ENCODE peak calls at places on chromosomes 2 and 18, in seven cellular contexts. One of them, this sample, is unnamed.

GRCh38 chr2:19576411-19576810 is 218.0 kb upstream of the OSR1 start:
- DNase-seq in IMR-90: no peak
- DNase-seq in neuronal stem cell: no peak
- DNase-seq in H9: no peak
- DNase-seq in H1: no peak
- DNase-seq in mesenchymal stem cell: peak
- DNase-seq in trophoblast cell: peak
- DNase-seq in this sample: no peak

GRCh38 chr18:25827961-25828561 is 262.4 kb downstream of the SS18 start:
- DNase-seq in IMR-90: peak
- DNase-seq in neuronal stem cell: no peak
- DNase-seq in H9: peak
- DNase-seq in H1: no peak
- DNase-seq in mesenchymal stem cell: peak
- DNase-seq in trophoblast cell: peak
- DNase-seq in this sample: peak

GRCh38 chr2:34408100-34408499 is 809.0 kb upstream of the FAM98A start:
- DNase-seq in IMR-90: no peak
- DNase-seq in neuronal stem cell: no peak
- DNase-seq in H9: no peak
- DNase-seq in H1: no peak
- DNase-seq in mesenchymal stem cell: no peak
- DNase-seq in trophoblast cell: no peak
- DNase-seq in this sample: no peak

GRCh38 chr2:173286153-173286809 is 68.4 kb upstream of the CDCA7 start:
- DNase-seq in IMR-90: no peak
- DNase-seq in neuronal stem cell: no peak
- DNase-seq in H9: no peak
- DNase-seq in H1: no peak
- DNase-seq in mesenchymal stem cell: no peak
- DNase-seq in trophoblast cell: no peak
- DNase-seq in this sample: peak

GRCh38 chr18:21179590-21180220 is 62.3 kb upstream of the GREB1L start:
- DNase-seq in IMR-90: peak
- DNase-seq in neuronal stem cell: peak
- DNase-seq in H9: peak
- DNase-seq in H1: peak
- DNase-seq in mesenchymal stem cell: peak
- DNase-seq in trophoblast cell: peak
- DNase-seq in this sample: peak

GRCh38 chr18:65288908-65289307 is 461.9 kb upstream of the CDH7 start:
- DNase-seq in IMR-90: no peak
- DNase-seq in neuronal stem cell: no peak
- DNase-seq in H9: no peak
- DNase-seq in H1: no peak
- DNase-seq in mesenchymal stem cell: no peak
- DNase-seq in trophoblast cell: no peak
- DNase-seq in this sample: no peak

GRCh38 chr2:28558421-28558820 is 62.6 kb downstream of the PLB1 start:
- DNase-seq in IMR-90: no peak
- DNase-seq in neuronal stem cell: no peak
- DNase-seq in H9: no peak
- DNase-seq in H1: no peak
- DNase-seq in mesenchymal stem cell: no peak
- DNase-seq in trophoblast cell: no peak
- DNase-seq in this sample: no peak

GRCh38 chr2:14634885-14635871 is 2.7 kb downstream of the LRATD1 start:
- DNase-seq in IMR-90: peak
- DNase-seq in neuronal stem cell: peak
- DNase-seq in H9: peak
- DNase-seq in H1: peak
- DNase-seq in mesenchymal stem cell: peak
- DNase-seq in trophoblast cell: peak
- DNase-seq in this sample: peak

GRCh38 chr2:61575447-61575859 is 37.3 kb upstream of the XPO1 start:
- DNase-seq in IMR-90: no peak
- DNase-seq in neuronal stem cell: no peak
- DNase-seq in H9: no peak
- DNase-seq in H1: no peak
- DNase-seq in mesenchymal stem cell: no peak
- DNase-seq in trophoblast cell: no peak
- DNase-seq in this sample: peak

GRCh38 chr2:6915399-6915798 is 1.8 kb upstream of the RNF144A start:
- DNase-seq in IMR-90: no peak
- DNase-seq in neuronal stem cell: no peak
- DNase-seq in H9: no peak
- DNase-seq in H1: no peak
- DNase-seq in mesenchymal stem cell: no peak
- DNase-seq in trophoblast cell: no peak
- DNase-seq in this sample: no peak
- H3K4ac ChIP-seq in IMR-90: no peak
- H3K4ac ChIP-seq in neuronal stem cell: no peak
- H3K4ac ChIP-seq in H9: no peak
- H3K4ac ChIP-seq in H1: no peak
- H3K4ac ChIP-seq in mesenchymal stem cell: no peak
- H3K4ac ChIP-seq in trophoblast cell: no peak
- H3K4ac ChIP-seq in this sample: no peak

DNA sequence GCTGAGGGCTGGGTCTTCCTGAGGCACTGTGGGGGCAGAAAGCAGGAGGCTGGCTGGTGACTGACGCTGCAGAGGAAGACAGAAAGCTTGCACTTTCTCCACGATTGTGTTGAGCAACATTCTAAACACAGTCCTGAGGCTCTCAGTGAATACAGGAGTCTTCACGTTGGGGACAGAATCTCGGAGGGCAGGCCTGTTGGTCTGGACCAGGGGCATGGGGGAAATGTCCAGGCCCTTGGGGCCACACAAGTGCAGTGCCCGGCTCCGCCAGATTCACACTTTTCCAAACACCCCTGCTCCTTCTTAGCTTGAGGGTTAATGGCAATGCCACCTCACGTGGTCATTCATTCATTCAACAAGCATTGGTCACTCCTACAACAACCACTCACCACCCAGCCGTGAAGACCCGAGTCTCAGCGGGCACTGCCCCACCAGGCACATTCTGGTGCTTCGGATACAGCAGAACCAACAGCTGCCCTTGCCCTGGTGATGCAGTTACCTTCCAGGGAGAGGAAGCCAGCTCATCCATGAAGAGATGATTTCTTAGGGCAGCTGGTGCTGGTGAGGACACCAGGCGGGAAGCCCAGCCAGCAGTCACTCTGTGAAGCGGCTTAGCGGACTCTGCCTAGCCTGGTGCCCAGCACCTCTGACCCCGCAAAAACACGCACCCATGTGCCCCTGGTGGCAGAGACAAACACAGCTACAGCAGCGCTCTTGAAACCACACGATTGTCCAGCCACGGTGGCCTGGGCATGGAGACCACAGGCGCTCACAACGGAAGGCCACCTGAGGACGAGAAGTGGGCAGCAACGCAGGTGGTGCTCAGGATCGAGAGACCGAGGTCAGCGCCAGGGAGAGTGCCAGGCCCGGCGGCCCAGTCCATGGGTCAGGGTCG is 10.9 kb upstream of the GPC1 start:
- DNase-seq in IMR-90: no peak
- DNase-seq in neuronal stem cell: no peak
- DNase-seq in H9: peak
- DNase-seq in H1: no peak
- DNase-seq in mesenchymal stem cell: no peak
- DNase-seq in trophoblast cell: no peak
- DNase-seq in this sample: no peak
- H3K23ac ChIP-seq in IMR-90: no peak
- H3K23ac ChIP-seq in neuronal stem cell: no peak
- H3K23ac ChIP-seq in H9: no peak
- H3K23ac ChIP-seq in H1: no peak
- H3K23ac ChIP-seq in mesenchymal stem cell: no peak
- H3K23ac ChIP-seq in trophoblast cell: no peak
- H3K23ac ChIP-seq in this sample: no peak

GRCh38 chr2:88053301-88053700 is 2.3 kb downstream of the KRCC1 start:
- DNase-seq in IMR-90: peak
- DNase-seq in neuronal stem cell: no peak
- DNase-seq in H9: no peak
- DNase-seq in H1: no peak
- DNase-seq in mesenchymal stem cell: peak
- DNase-seq in trophoblast cell: no peak
- DNase-seq in this sample: no peak

GRCh38 chr2:88055049-88055435 is 541 bp downstream of the KRCC1 start:
- DNase-seq in IMR-90: peak
- DNase-seq in neuronal stem cell: no peak
- DNase-seq in H9: no peak
- DNase-seq in H1: no peak
- DNase-seq in mesenchymal stem cell: peak
- DNase-seq in trophoblast cell: peak
- DNase-seq in this sample: peak

GRCh38 chr2:88054300-88055048 is 1.1 kb downstream of the KRCC1 start:
- DNase-seq in IMR-90: no peak
- DNase-seq in neuronal stem cell: no peak
- DNase-seq in H9: no peak
- DNase-seq in H1: no peak
- DNase-seq in mesenchymal stem cell: peak
- DNase-seq in trophoblast cell: peak
- DNase-seq in this sample: peak

GRCh38 chr2:88049601-88050000 is 6.0 kb downstream of the KRCC1 start:
- DNase-seq in IMR-90: no peak
- DNase-seq in neuronal stem cell: no peak
- DNase-seq in H9: no peak
- DNase-seq in H1: no peak
- DNase-seq in mesenchymal stem cell: no peak
- DNase-seq in trophoblast cell: no peak
- DNase-seq in this sample: no peak

DNA sequence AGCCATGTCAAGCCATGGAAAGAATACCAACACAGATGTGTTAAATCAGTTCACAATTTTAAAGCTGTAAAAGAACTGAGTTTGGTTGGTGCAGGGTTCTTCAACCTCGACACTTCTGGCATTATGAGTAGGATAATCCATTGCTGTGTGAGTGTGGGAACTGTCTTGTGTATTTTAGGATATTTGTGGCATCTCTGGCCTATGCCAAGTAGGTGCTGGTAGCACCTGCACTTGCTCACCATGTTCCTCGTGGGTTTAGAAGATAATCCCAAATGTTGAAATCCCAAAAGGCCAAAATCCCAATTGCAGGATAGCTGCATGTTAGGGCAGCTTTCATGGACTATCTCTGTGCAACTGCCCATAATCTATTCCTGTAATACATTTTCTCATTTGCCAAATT is 3.8 kb downstream of the KRCC1 start:
- DNase-seq in IMR-90: no peak
- DNase-seq in neuronal stem cell: no peak
- DNase-seq in H9: no peak
- DNase-seq in H1: no peak
- DNase-seq in mesenchymal stem cell: no peak
- DNase-seq in trophoblast cell: no peak
- DNase-seq in this sample: no peak
- H3K4ac ChIP-seq in IMR-90: no peak
- H3K4ac ChIP-seq in neuronal stem cell: no peak
- H3K4ac ChIP-seq in H9: no peak
- H3K4ac ChIP-seq in H1: no peak
- H3K4ac ChIP-seq in mesenchymal stem cell: no peak
- H3K4ac ChIP-seq in trophoblast cell: no peak
- H3K4ac ChIP-seq in this sample: no peak

GRCh38 chr2:106269591-106270291 is 75.6 kb upstream of the UXS1 start:
- DNase-seq in IMR-90: no peak
- DNase-seq in neuronal stem cell: no peak
- DNase-seq in H9: no peak
- DNase-seq in H1: peak
- DNase-seq in mesenchymal stem cell: no peak
- DNase-seq in trophoblast cell: peak
- DNase-seq in this sample: no peak

GRCh38 chr2:106270471-106270891 is 76.4 kb upstream of the UXS1 start:
- DNase-seq in IMR-90: no peak
- DNase-seq in neuronal stem cell: no peak
- DNase-seq in H9: no peak
- DNase-seq in H1: no peak
- DNase-seq in mesenchymal stem cell: no peak
- DNase-seq in trophoblast cell: peak
- DNase-seq in this sample: no peak

GRCh38 chr2:106264203-106264602 is 70.1 kb upstream of the UXS1 start:
- DNase-seq in IMR-90: no peak
- DNase-seq in neuronal stem cell: no peak
- DNase-seq in H9: no peak
- DNase-seq in H1: no peak
- DNase-seq in mesenchymal stem cell: no peak
- DNase-seq in trophoblast cell: no peak
- DNase-seq in this sample: no peak

GRCh38 chr2:106272202-106272807 is 78.2 kb upstream of the UXS1 start:
- DNase-seq in IMR-90: no peak
- DNase-seq in neuronal stem cell: no peak
- DNase-seq in H9: peak
- DNase-seq in H1: no peak
- DNase-seq in mesenchymal stem cell: no peak
- DNase-seq in trophoblast cell: peak
- DNase-seq in this sample: peak

GRCh38 chr2:106267997-106268396 is 73.9 kb upstream of the UXS1 start:
- DNase-seq in IMR-90: no peak
- DNase-seq in neuronal stem cell: no peak
- DNase-seq in H9: no peak
- DNase-seq in H1: no peak
- DNase-seq in mesenchymal stem cell: no peak
- DNase-seq in trophoblast cell: no peak
- DNase-seq in this sample: no peak
- H3K23ac ChIP-seq in IMR-90: no peak
- H3K23ac ChIP-seq in neuronal stem cell: no peak
- H3K23ac ChIP-seq in H9: no peak
- H3K23ac ChIP-seq in H1: no peak
- H3K23ac ChIP-seq in mesenchymal stem cell: no peak
- H3K23ac ChIP-seq in trophoblast cell: no peak
- H3K23ac ChIP-seq in this sample: no peak

DNA sequence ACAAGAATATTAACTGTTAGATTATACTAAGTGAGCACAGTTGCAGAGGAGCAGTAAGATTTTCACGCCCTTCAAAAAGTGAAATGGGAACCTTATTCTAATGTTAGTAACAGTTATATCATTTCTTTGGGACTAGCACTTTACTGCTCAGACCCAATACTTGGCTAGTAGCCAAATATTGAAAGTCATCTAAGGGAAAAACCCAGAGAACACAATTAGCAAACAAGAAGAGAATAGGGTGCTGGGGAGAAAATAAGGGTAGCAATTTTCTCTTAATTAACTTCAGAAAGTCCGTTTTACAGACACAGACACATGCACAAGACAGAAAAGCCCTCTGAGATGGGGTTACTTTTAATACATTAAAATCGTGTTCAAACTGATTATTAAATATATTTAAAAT is 71.8 kb downstream of the ID2 start:
- DNase-seq in IMR-90: no peak
- DNase-seq in neuronal stem cell: no peak
- DNase-seq in H9: no peak
- DNase-seq in H1: no peak
- DNase-seq in mesenchymal stem cell: no peak
- DNase-seq in trophoblast cell: no peak
- DNase-seq in this sample: no peak
- H3K4ac ChIP-seq in IMR-90: no peak
- H3K4ac ChIP-seq in neuronal stem cell: no peak
- H3K4ac ChIP-seq in H9: no peak
- H3K4ac ChIP-seq in H1: no peak
- H3K4ac ChIP-seq in mesenchymal stem cell: no peak
- H3K4ac ChIP-seq in trophoblast cell: no peak
- H3K4ac ChIP-seq in this sample: no peak

DNA sequence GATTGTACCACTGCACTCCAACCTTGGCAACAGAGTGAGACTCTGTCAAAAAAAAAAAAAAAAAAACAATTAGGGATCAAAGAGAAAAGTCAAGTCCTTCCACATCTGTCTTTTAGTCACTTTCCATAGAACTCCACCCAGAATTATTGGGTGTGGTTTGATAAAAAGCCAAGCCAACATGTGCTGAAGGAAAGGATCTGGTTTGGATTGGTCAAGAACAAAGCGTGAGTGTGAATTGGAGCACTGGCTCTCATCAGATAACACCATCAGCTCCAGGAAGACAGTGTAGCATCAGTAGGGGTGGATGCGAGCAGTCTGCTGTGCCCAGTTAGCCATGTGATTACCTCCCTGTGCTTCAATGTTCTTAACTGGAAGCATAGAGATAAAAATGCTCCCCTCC is 68.3 kb downstream of the FAM124B start:
- DNase-seq in IMR-90: no peak
- DNase-seq in neuronal stem cell: no peak
- DNase-seq in H9: no peak
- DNase-seq in H1: no peak
- DNase-seq in mesenchymal stem cell: no peak
- DNase-seq in trophoblast cell: no peak
- DNase-seq in this sample: peak
- H3K23ac ChIP-seq in IMR-90: no peak
- H3K23ac ChIP-seq in neuronal stem cell: no peak
- H3K23ac ChIP-seq in H9: no peak
- H3K23ac ChIP-seq in H1: no peak
- H3K23ac ChIP-seq in mesenchymal stem cell: no peak
- H3K23ac ChIP-seq in trophoblast cell: no peak
- H3K23ac ChIP-seq in this sample: no peak